ENCODE peak calls at places on chromosomes 12 and 14, in five cellular contexts. V, U, T, F and Z are unnamed samples.

GRCh38 chr14:90425480-90425879 is 28.7 kb downstream of the CALM1 start:
- DNase-seq in V (no peak), U (no peak), T (no peak), F (no peak), Z (no peak)

GRCh38 chr12:49031573-49032161 is 13.1 kb upstream of the PRKAG1 start:
- DNase-seq in F (no peak), V (no peak), T (no peak), U (no peak), Z (no peak)

GRCh38 chr12:12327802-12328201 is 22.2 kb downstream of the MANSC1 start:
- DNase-seq in T (peak), U (peak), F (peak), V (peak), Z (peak)

GRCh38 chr12:65152012-65152411 is 17.4 kb upstream of the LEMD3 start:
- DNase-seq in V (no peak), T (no peak), U (no peak), F (no peak), Z (no peak)

GRCh38 chr14:66139432-66139831 is 346.7 kb upstream of the CCDC196 start:
- DNase-seq in U (no peak), T (no peak), V (no peak), F (no peak), Z (no peak)

GRCh38 chr12:32226768-32227167 is 120.1 kb downstream of the BICD1 start:
- DNase-seq in T (no peak), F (no peak), U (no peak), V (no peak), Z (no peak)

GRCh38 chr12:70467908-70468733 is 102.0 kb downstream of the KCNMB4 start:
- DNase-seq in T (no peak), U (peak), F (peak), V (no peak), Z (no peak)

GRCh38 chr12:60335765-60336164 is 739.9 kb downstream of the SLC16A7 start:
- DNase-seq in V (no peak), T (peak), U (peak), F (peak), Z (no peak)

GRCh38 chr12:85280138-85280983 is at the start of gene ALX1:
- DNase-seq in T (peak), V (no peak), U (no peak), F (peak), Z (no peak)

GRCh38 chr14:104450811-104451401 is 128.7 kb upstream of the C14orf180 start:
- DNase-seq in F (no peak), T (no peak), V (no peak), U (no peak), Z (no peak)

GRCh38 chr12:51374856-51375255 is 16.4 kb downstream of the GALNT6 start:
- DNase-seq in F (no peak), V (no peak), T (no peak), U (no peak), Z (no peak)

GRCh38 chr12:40833818-40834217 is 141.6 kb downstream of the CNTN1 start:
- DNase-seq in F (no peak), T (no peak), U (no peak), V (no peak), Z (no peak)

GRCh38 chr12:93226356-93226755 is 151.4 kb upstream of the NUDT4 start:
- DNase-seq in V (no peak), T (peak), U (no peak), F (no peak), Z (no peak)

GRCh38 chr12:101299931-101300330 is 20.0 kb downstream of the UTP20 start:
- DNase-seq in U (peak), F (no peak), T (peak), V (no peak), Z (no peak)

GRCh38 chr12:31228811-31229792 is 96.8 kb downstream of the SINHCAF start:
- DNase-seq in T (no peak), U (no peak), F (no peak), V (no peak), Z (no peak)

GRCh38 chr12:57771271-57771872 is 533 bp downstream of the METTL1 start:
- DNase-seq in T (peak), V (peak), F (peak), U (peak), Z (peak)

GRCh38 chr12:124538194-124539082 is 29.0 kb downstream of the NCOR2 start:
- DNase-seq in V (no peak), T (no peak), F (no peak), U (no peak), Z (no peak)

GRCh38 chr12:122869207-122869973 is 26.5 kb downstream of the VPS37B start:
- DNase-seq in F (no peak), T (no peak), V (no peak), U (no peak), Z (no peak)

GRCh38 chr12:88035907-88036289 is 6.7 kb upstream of the C12orf50 start:
- DNase-seq in T (no peak), F (peak), V (peak), U (no peak), Z (no peak)

GRCh38 chr12:46147144-46147543 is 121.7 kb downstream of the SLC38A1 start:
- DNase-seq in F (no peak), T (no peak), V (no peak), U (no peak), Z (no peak)
- H3K27ac ChIP-seq in F (no peak), T (no peak), V (no peak), U (no peak), Z (no peak)

GRCh38 chr14:58722433-58722832 is 84.7 kb downstream of the DACT1 start:
- DNase-seq in U (no peak), F (no peak), V (no peak), T (no peak), Z (no peak)
- TF ChIP-seq EZH2phosphoT487 in U (no peak), F (no peak), V (no peak), T (no peak), Z (no peak)

GRCh38 chr12:111366075-111366474 is 2.8 kb downstream of the PHETA1 start:
- DNase-seq in F (no peak), T (no peak), U (no peak), V (no peak), Z (no peak)

GRCh38 chr12:111368291-111368683 is 608 bp downstream of the PHETA1 start:
- DNase-seq in V (no peak), U (no peak), F (no peak), T (peak), Z (no peak)

GRCh38 chr12:111368684-111369495 is at the start of gene PHETA1:
- DNase-seq in T (peak), V (peak), U (peak), F (peak), Z (peak)

GRCh38 chr12:111366583-111366982 is 2.3 kb downstream of the PHETA1 start:
- DNase-seq in T (no peak), F (no peak), U (no peak), V (no peak), Z (no peak)

GRCh38 chr12:111367661-111368221 is 1.2 kb downstream of the PHETA1 start:
- DNase-seq in F (no peak), V (no peak), T (peak), U (no peak), Z (no peak)
- H3K4me3 ChIP-seq in F (peak), V (no peak), T (peak), U (peak), Z (peak)

GRCh38 chr14:69632752-69633151 is 21.4 kb downstream of the SUSD6 start:
- DNase-seq in T (no peak), U (no peak), F (no peak), V (no peak), Z (no peak)

GRCh38 chr14:69629225-69630127 is 18.1 kb downstream of the SUSD6 start:
- DNase-seq in F (no peak), U (no peak), V (peak), T (peak), Z (peak)

GRCh38 chr14:69631509-69631908 is 20.1 kb downstream of the SUSD6 start:
- DNase-seq in F (no peak), T (peak), U (no peak), V (no peak), Z (no peak)

GRCh38 chr14:69633238-69633637 is 21.8 kb downstream of the SUSD6 start:
- DNase-seq in F (peak), T (no peak), V (no peak), U (no peak), Z (no peak)

GRCh38 chr14:69632154-69632553 is 20.8 kb downstream of the SUSD6 start:
- DNase-seq in T (peak), V (no peak), F (no peak), U (no peak), Z (no peak)
- H3K27ac ChIP-seq in T (peak), V (no peak), F (no peak), U (no peak), Z (no peak)